ENCODE peak calls at places on chromosomes 6 and 20, in eight cellular contexts. One of them, this sample, is unnamed.

GRCh38 chr6:125019873-125020272 is 57.6 kb downstream of the RNF217 start:
- DNase-seq in dorsolateral prefrontal cortex: no peak
- DNase-seq in aorta: no peak
- DNase-seq in tibial nerve: no peak
- DNase-seq in Caco-2: no peak
- DNase-seq in fibroblast of pulmonary artery: no peak
- DNase-seq in neural progenitor cell: no peak
- DNase-seq in AG10803: no peak
- DNase-seq in this sample: no peak

GRCh38 chr6:33988121-33989015 is 157.5 kb downstream of the GRM4 start:
- DNase-seq in neural progenitor cell: no peak
- DNase-seq in Caco-2: peak; percentile 88
- DNase-seq in dorsolateral prefrontal cortex: no peak
- DNase-seq in aorta: no peak
- DNase-seq in AG10803: no peak
- DNase-seq in fibroblast of pulmonary artery: no peak
- DNase-seq in tibial nerve: no peak
- DNase-seq in this sample: no peak

GRCh38 chr6:110563711-110564110 is 87.3 kb upstream of the SLC22A16 start:
- DNase-seq in fibroblast of pulmonary artery: no peak
- DNase-seq in AG10803: no peak
- DNase-seq in Caco-2: no peak
- DNase-seq in dorsolateral prefrontal cortex: no peak
- DNase-seq in neural progenitor cell: no peak
- DNase-seq in tibial nerve: no peak
- DNase-seq in aorta: no peak
- DNase-seq in this sample: no peak

GRCh38 chr20:60262967-60263603 is 304.9 kb downstream of the CDH26 start:
- DNase-seq in tibial nerve: no peak
- DNase-seq in dorsolateral prefrontal cortex: no peak
- DNase-seq in Caco-2: peak; percentile 65
- DNase-seq in fibroblast of pulmonary artery: no peak
- DNase-seq in aorta: no peak
- DNase-seq in AG10803: no peak
- DNase-seq in neural progenitor cell: peak; percentile 54
- DNase-seq in this sample: peak; percentile 58

GRCh38 chr20:18223399-18223798 is 64.9 kb upstream of the ZNF133 start:
- DNase-seq in neural progenitor cell: no peak
- DNase-seq in AG10803: no peak
- DNase-seq in aorta: no peak
- DNase-seq in fibroblast of pulmonary artery: no peak
- DNase-seq in tibial nerve: no peak
- DNase-seq in dorsolateral prefrontal cortex: no peak
- DNase-seq in Caco-2: no peak
- DNase-seq in this sample: no peak

GRCh38 chr6:138555294-138555988 is 56.1 kb upstream of the NHSL1 start:
- DNase-seq in fibroblast of pulmonary artery: no peak
- DNase-seq in aorta: no peak
- DNase-seq in dorsolateral prefrontal cortex: no peak
- DNase-seq in neural progenitor cell: peak; percentile 44
- DNase-seq in AG10803: no peak
- DNase-seq in tibial nerve: no peak
- DNase-seq in Caco-2: peak; percentile 67
- DNase-seq in this sample: peak; percentile 49

GRCh38 chr6:51021171-51021570 is 202.5 kb downstream of the TFAP2B start:
- DNase-seq in fibroblast of pulmonary artery: no peak
- DNase-seq in neural progenitor cell: no peak
- DNase-seq in dorsolateral prefrontal cortex: no peak
- DNase-seq in AG10803: peak; percentile 56
- DNase-seq in tibial nerve: no peak
- DNase-seq in aorta: no peak
- DNase-seq in Caco-2: no peak
- DNase-seq in this sample: no peak

GRCh38 chr6:31285982-31286381 is 14.1 kb upstream of the HLA-C start:
- DNase-seq in aorta: no peak
- DNase-seq in fibroblast of pulmonary artery: no peak
- DNase-seq in AG10803: no peak
- DNase-seq in Caco-2: no peak
- DNase-seq in neural progenitor cell: no peak
- DNase-seq in tibial nerve: no peak
- DNase-seq in dorsolateral prefrontal cortex: no peak
- DNase-seq in this sample: no peak

GRCh38 chr6:5995705-5996686 is 10.7 kb downstream of the NRN1 start:
- DNase-seq in neural progenitor cell: peak; percentile 91
- DNase-seq in dorsolateral prefrontal cortex: peak; percentile 69
- DNase-seq in tibial nerve: peak; percentile 74
- DNase-seq in aorta: peak; percentile 92
- DNase-seq in fibroblast of pulmonary artery: peak; percentile 11
- DNase-seq in Caco-2: peak; percentile 63
- DNase-seq in AG10803: peak; percentile 87
- DNase-seq in this sample: peak; percentile 51

GRCh38 chr6:135475292-135475886 is 22.2 kb downstream of the AHI1 start:
- DNase-seq in tibial nerve: no peak
- DNase-seq in AG10803: peak; percentile 89
- DNase-seq in dorsolateral prefrontal cortex: no peak
- DNase-seq in neural progenitor cell: no peak
- DNase-seq in aorta: no peak
- DNase-seq in Caco-2: no peak
- DNase-seq in fibroblast of pulmonary artery: no peak
- DNase-seq in this sample: no peak

GRCh38 chr6:135481786-135482369 is 15.7 kb downstream of the AHI1 start:
- DNase-seq in fibroblast of pulmonary artery: peak; percentile 20
- DNase-seq in neural progenitor cell: peak; percentile 13
- DNase-seq in aorta: no peak
- DNase-seq in Caco-2: no peak
- DNase-seq in AG10803: peak; percentile 25
- DNase-seq in dorsolateral prefrontal cortex: no peak
- DNase-seq in tibial nerve: no peak
- DNase-seq in this sample: no peak

GRCh38 chr6:135474362-135474761 is 23.2 kb downstream of the AHI1 start:
- DNase-seq in Caco-2: no peak
- DNase-seq in neural progenitor cell: no peak
- DNase-seq in aorta: no peak
- DNase-seq in fibroblast of pulmonary artery: no peak
- DNase-seq in dorsolateral prefrontal cortex: no peak
- DNase-seq in AG10803: no peak
- DNase-seq in tibial nerve: no peak
- DNase-seq in this sample: no peak

DNA sequence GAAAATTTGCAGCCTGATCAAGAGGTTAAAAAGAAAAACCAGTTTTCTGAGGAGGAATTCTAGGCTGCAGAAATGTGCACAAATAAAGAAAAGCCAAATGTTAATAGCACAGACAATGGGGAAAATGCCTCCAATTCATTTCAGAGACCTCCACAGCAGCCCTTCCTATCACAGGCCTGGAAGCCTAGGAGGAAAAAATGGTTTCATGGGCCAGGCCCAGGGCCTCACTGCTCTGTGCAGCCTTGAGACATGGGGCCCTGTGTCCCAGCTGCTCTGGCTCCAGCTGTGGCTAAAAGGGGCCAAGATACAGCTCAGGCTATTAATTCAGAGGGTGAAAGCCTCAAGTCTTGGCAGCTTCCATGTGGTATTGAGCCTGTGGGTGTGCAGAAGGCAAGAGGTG is 18.9 kb downstream of the AHI1 start:
- DNase-seq in aorta: no peak
- DNase-seq in AG10803: no peak
- DNase-seq in tibial nerve: no peak
- DNase-seq in Caco-2: no peak
- DNase-seq in dorsolateral prefrontal cortex: no peak
- DNase-seq in fibroblast of pulmonary artery: no peak
- DNase-seq in neural progenitor cell: no peak
- DNase-seq in this sample: no peak
- H3K4me3 ChIP-seq in aorta: no peak overlapping the region
- H3K4me3 ChIP-seq in AG10803: no peak overlapping the region
- H3K4me3 ChIP-seq in tibial nerve: no peak overlapping the region
- H3K4me3 ChIP-seq in Caco-2: no peak overlapping the region
- H3K4me3 ChIP-seq in dorsolateral prefrontal cortex: no peak overlapping the region
- H3K4me3 ChIP-seq in fibroblast of pulmonary artery: no peak overlapping the region
- H3K4me3 ChIP-seq in neural progenitor cell: no peak overlapping the region
- H3K4me3 ChIP-seq in this sample: no peak overlapping the region

GRCh38 chr6:136763255-136763654 is 29.0 kb downstream of the MAP3K5 start:
- DNase-seq in AG10803: no peak
- DNase-seq in aorta: no peak
- DNase-seq in fibroblast of pulmonary artery: no peak
- DNase-seq in tibial nerve: no peak
- DNase-seq in neural progenitor cell: no peak
- DNase-seq in dorsolateral prefrontal cortex: no peak
- DNase-seq in Caco-2: no peak
- DNase-seq in this sample: no peak

GRCh38 chr6:136761227-136761922 is 30.9 kb downstream of the MAP3K5 start:
- DNase-seq in tibial nerve: no peak
- DNase-seq in Caco-2: no peak
- DNase-seq in aorta: no peak
- DNase-seq in fibroblast of pulmonary artery: peak; percentile 33
- DNase-seq in dorsolateral prefrontal cortex: peak; percentile 52
- DNase-seq in neural progenitor cell: no peak
- DNase-seq in AG10803: no peak
- DNase-seq in this sample: peak; percentile 28

GRCh38 chr6:136763716-136764521 is 28.4 kb downstream of the MAP3K5 start:
- DNase-seq in Caco-2: no peak
- DNase-seq in dorsolateral prefrontal cortex: no peak
- DNase-seq in tibial nerve: no peak
- DNase-seq in neural progenitor cell: no peak
- DNase-seq in AG10803: no peak
- DNase-seq in aorta: no peak
- DNase-seq in fibroblast of pulmonary artery: no peak
- DNase-seq in this sample: peak; percentile 35

GRCh38 chr6:136764522-136764993 is 27.7 kb downstream of the MAP3K5 start:
- DNase-seq in aorta: no peak
- DNase-seq in dorsolateral prefrontal cortex: no peak
- DNase-seq in tibial nerve: no peak
- DNase-seq in neural progenitor cell: no peak
- DNase-seq in fibroblast of pulmonary artery: no peak
- DNase-seq in Caco-2: no peak
- DNase-seq in AG10803: no peak
- DNase-seq in this sample: peak; percentile 77

GRCh38 chr6:136762022-136762975 is 30.0 kb downstream of the MAP3K5 start:
- DNase-seq in tibial nerve: no peak
- DNase-seq in aorta: no peak
- DNase-seq in fibroblast of pulmonary artery: no peak
- DNase-seq in neural progenitor cell: no peak
- DNase-seq in Caco-2: no peak
- DNase-seq in dorsolateral prefrontal cortex: no peak
- DNase-seq in AG10803: no peak
- DNase-seq in this sample: peak; percentile 30
- H3K4me3 ChIP-seq in tibial nerve: no peak overlapping the region
- H3K4me3 ChIP-seq in aorta: no peak overlapping the region
- H3K4me3 ChIP-seq in fibroblast of pulmonary artery: no peak overlapping the region
- H3K4me3 ChIP-seq in neural progenitor cell: no peak overlapping the region
- H3K4me3 ChIP-seq in Caco-2: no peak overlapping the region
- H3K4me3 ChIP-seq in dorsolateral prefrontal cortex: peak overlapping the region; percentile 12
- H3K4me3 ChIP-seq in AG10803: no peak overlapping the region
- H3K4me3 ChIP-seq in this sample: no peak overlapping the region

DNA sequence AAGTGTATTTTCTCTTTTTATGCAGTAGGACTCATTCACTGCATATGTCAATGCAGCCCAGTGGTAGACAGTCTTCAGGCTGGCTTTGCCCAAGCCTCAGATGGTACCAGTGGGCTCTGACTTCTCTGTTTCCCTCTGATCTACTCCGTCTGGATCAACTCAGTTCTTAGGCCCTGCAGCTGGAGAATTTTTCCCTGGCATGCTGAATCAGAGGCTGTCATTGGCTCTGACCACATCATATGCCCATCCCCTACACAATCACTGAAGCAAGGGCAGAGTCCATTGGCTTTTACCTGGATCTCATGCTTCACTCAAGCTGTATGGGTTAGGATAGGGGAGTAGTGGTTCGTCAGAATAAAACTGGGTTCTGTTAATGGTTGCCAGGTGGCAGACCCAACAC is 57.8 kb downstream of the KIZ start:
- DNase-seq in dorsolateral prefrontal cortex: no peak
- DNase-seq in tibial nerve: no peak
- DNase-seq in Caco-2: no peak
- DNase-seq in fibroblast of pulmonary artery: no peak
- DNase-seq in AG10803: peak; percentile 66
- DNase-seq in neural progenitor cell: no peak
- DNase-seq in aorta: no peak
- DNase-seq in this sample: no peak
- H3K4me3 ChIP-seq in dorsolateral prefrontal cortex: no peak overlapping the region
- H3K4me3 ChIP-seq in tibial nerve: no peak overlapping the region
- H3K4me3 ChIP-seq in Caco-2: no peak overlapping the region
- H3K4me3 ChIP-seq in fibroblast of pulmonary artery: no peak overlapping the region
- H3K4me3 ChIP-seq in AG10803: no peak overlapping the region
- H3K4me3 ChIP-seq in neural progenitor cell: no peak overlapping the region
- H3K4me3 ChIP-seq in aorta: no peak overlapping the region
- H3K4me3 ChIP-seq in this sample: no peak overlapping the region

GRCh38 chr6:158539363-158539762 is 20.5 kb upstream of the TMEM181 start:
- DNase-seq in Caco-2: no peak
- DNase-seq in aorta: no peak
- DNase-seq in dorsolateral prefrontal cortex: no peak
- DNase-seq in AG10803: no peak
- DNase-seq in fibroblast of pulmonary artery: no peak
- DNase-seq in neural progenitor cell: no peak
- DNase-seq in tibial nerve: no peak
- DNase-seq in this sample: no peak

GRCh38 chr6:158536891-158537798 is 22.7 kb upstream of the TMEM181 start:
- DNase-seq in neural progenitor cell: peak; percentile 86
- DNase-seq in dorsolateral prefrontal cortex: peak; percentile 79
- DNase-seq in AG10803: no peak
- DNase-seq in aorta: no peak
- DNase-seq in fibroblast of pulmonary artery: peak; percentile 6
- DNase-seq in tibial nerve: no peak
- DNase-seq in Caco-2: peak; percentile 52
- DNase-seq in this sample: no peak

GRCh38 chr6:158538741-158539140 is 21.1 kb upstream of the TMEM181 start:
- DNase-seq in tibial nerve: no peak
- DNase-seq in Caco-2: no peak
- DNase-seq in AG10803: no peak
- DNase-seq in neural progenitor cell: no peak
- DNase-seq in aorta: no peak
- DNase-seq in fibroblast of pulmonary artery: no peak
- DNase-seq in dorsolateral prefrontal cortex: no peak
- DNase-seq in this sample: no peak

GRCh38 chr6:158531970-158532369 is 27.9 kb upstream of the TMEM181 start:
- DNase-seq in neural progenitor cell: no peak
- DNase-seq in AG10803: no peak
- DNase-seq in dorsolateral prefrontal cortex: no peak
- DNase-seq in aorta: no peak
- DNase-seq in tibial nerve: no peak
- DNase-seq in Caco-2: no peak
- DNase-seq in fibroblast of pulmonary artery: no peak
- DNase-seq in this sample: no peak

DNA sequence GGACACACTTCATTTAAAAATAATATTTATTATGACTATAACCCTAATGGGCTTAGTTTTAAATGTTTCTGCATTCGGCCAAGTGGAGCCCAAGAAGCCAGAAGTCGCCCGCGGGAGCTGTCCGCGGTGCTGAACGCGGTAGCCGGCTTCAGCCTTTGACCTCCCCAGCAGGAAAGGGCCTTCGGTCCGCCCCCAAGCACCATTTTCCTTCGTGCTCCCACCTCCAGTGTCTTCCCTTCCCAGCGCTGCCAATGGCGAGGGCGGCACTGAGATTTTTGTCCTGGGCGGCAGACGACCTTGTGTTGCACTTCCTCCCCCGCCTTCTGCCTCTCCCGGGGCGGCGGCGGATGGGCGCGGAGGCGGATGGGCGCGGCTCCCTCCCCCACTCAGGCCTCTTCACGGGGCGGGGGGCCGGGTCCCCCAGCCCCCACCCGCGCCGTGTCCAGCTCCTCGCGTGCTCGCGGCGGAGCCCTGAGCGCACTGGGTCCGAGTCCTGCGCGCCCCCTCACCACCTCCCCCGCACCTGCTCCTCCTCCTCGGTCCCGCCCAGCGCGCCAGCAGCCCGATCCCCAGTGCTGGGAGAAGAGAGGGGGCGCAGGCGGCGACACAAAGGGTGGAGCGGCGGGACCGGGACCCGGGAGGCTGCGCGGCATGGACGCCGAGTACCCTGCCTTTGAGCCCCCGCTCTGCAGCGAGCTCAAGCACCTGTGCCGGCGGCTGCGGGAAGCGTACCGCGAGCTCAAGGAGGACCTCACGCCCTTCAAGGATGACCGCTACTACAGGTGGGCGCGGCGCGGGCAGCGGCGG is 23.6 kb upstream of the TMEM181 start:
- DNase-seq in tibial nerve: peak; percentile 30
- DNase-seq in Caco-2: peak; percentile 85
- DNase-seq in aorta: peak; percentile 88
- DNase-seq in dorsolateral prefrontal cortex: no peak
- DNase-seq in AG10803: peak; percentile 53
- DNase-seq in neural progenitor cell: peak; percentile 92
- DNase-seq in fibroblast of pulmonary artery: peak; percentile 80
- DNase-seq in this sample: peak; percentile 69
- H3K4me3 ChIP-seq in tibial nerve: peak overlapping the region; percentile 14
- H3K4me3 ChIP-seq in Caco-2: peak overlapping the region; percentile 88
- H3K4me3 ChIP-seq in aorta: peak overlapping the region; percentile 11
- H3K4me3 ChIP-seq in dorsolateral prefrontal cortex: peak overlapping the region; percentile 65
- H3K4me3 ChIP-seq in AG10803: peak overlapping the region; percentile 61
- H3K4me3 ChIP-seq in neural progenitor cell: peak overlapping the region; percentile 95
- H3K4me3 ChIP-seq in fibroblast of pulmonary artery: peak overlapping the region; percentile 54
- H3K4me3 ChIP-seq in this sample: no peak overlapping the region